ENCODE peak calls at places on chromosomes 12 and 14, in six cellular contexts. E is neural progenitor cell, G is progenitor cell of endocrine pancreas, Z is body of pancreas, J is IMR-90, F is pancreas. Q is an unnamed sample.

GRCh38 chr12:49622501-49623141 is 740 bp upstream of the PRPF40B start:
- DNase-seq in E (peak), G (no peak), Z (peak), J (peak), F (peak), Q (peak)

GRCh38 chr14:101233391-101233790 is 327.9 kb upstream of the DIO3 start:
- DNase-seq in E (no peak), G (no peak), Z (no peak), J (no peak), F (no peak), Q (no peak)

GRCh38 chr12:66941150-66941549 is 262.3 kb upstream of the GRIP1 start:
- DNase-seq in E (no peak), G (no peak), Z (no peak), J (no peak), F (no peak), Q (no peak)

GRCh38 chr12:129901256-129901655 is 2.6 kb downstream of the TMEM132D start:
- DNase-seq in E (no peak), G (no peak), Z (no peak), J (no peak), F (no peak), Q (peak)

GRCh38 chr14:30243805-30244204 is 315.2 kb upstream of the G2E3 start:
- DNase-seq in E (no peak), G (no peak), Z (no peak), J (peak), F (no peak), Q (peak)

GRCh38 chr14:64870160-64870559 is 9.5 kb downstream of the SPTB start:
- DNase-seq in E (no peak), G (no peak), Z (no peak), J (no peak), F (no peak), Q (no peak)

GRCh38 chr12:116408489-116409217 is 131.2 kb upstream of the MED13L start:
- DNase-seq in E (no peak), G (no peak), Z (no peak), J (no peak), F (no peak), Q (no peak)

GRCh38 chr12:104671407-104672095 is 214.8 kb downstream of the CHST11 start:
- DNase-seq in E (no peak), G (no peak), Z (peak), J (peak), F (peak), Q (peak)

GRCh38 chr12:129773170-129773493 is 130.7 kb downstream of the TMEM132D start:
- DNase-seq in E (no peak), G (no peak), Z (no peak), J (no peak), F (no peak), Q (no peak)

GRCh38 chr14:74616996-74617700 is 5.1 kb upstream of the LTBP2 start:
- DNase-seq in E (peak), G (no peak), Z (no peak), J (no peak), F (no peak), Q (no peak)

GRCh38 chr12:131422185-131422515 is 288.7 kb upstream of the SFSWAP start:
- DNase-seq in E (no peak), G (no peak), Z (no peak), J (no peak), F (no peak), Q (no peak)

DNA sequence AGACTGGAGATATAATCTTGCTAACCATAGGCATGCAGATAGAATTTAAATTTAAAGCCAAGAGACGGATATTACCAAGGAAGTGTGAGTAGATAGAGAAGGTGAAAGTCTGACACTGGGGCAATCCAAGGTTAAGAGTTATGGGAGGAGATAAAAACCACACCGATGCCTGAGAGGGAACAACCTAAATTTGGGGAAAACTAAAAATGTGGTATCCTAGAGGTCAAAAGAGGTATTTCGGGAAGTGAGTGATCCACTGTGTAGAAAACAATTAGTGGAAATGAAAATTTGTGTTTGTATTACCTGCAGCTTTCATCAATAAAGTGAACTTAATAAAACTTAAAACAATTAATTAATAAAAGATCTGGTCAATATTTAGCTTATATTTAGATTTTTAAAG is 269.0 kb upstream of the RPL10L start:
- DNase-seq in E (no peak), G (no peak), Z (no peak), J (no peak), F (no peak), Q (no peak)
- TF ChIP-seq CTCF in E (peak), G (peak), Z (no peak), J (no peak), F (no peak), Q (no peak)

GRCh38 chr12:63846249-63846967 is 1.9 kb downstream of the SRGAP1 start:
- DNase-seq in E (no peak), G (no peak), Z (peak), J (no peak), F (no peak), Q (peak)
- TF ChIP-seq CTCF in E (no peak), G (peak), Z (no peak), J (no peak), F (no peak), Q (peak)

GRCh38 chr14:83909507-83909906 is 1620.4 kb upstream of the FLRT2 start:
- DNase-seq in E (no peak), G (no peak), Z (no peak), J (peak), F (no peak), Q (no peak)
- TF ChIP-seq CTCF in E (no peak), G (no peak), Z (no peak), J (no peak), F (no peak), Q (no peak)

DNA sequence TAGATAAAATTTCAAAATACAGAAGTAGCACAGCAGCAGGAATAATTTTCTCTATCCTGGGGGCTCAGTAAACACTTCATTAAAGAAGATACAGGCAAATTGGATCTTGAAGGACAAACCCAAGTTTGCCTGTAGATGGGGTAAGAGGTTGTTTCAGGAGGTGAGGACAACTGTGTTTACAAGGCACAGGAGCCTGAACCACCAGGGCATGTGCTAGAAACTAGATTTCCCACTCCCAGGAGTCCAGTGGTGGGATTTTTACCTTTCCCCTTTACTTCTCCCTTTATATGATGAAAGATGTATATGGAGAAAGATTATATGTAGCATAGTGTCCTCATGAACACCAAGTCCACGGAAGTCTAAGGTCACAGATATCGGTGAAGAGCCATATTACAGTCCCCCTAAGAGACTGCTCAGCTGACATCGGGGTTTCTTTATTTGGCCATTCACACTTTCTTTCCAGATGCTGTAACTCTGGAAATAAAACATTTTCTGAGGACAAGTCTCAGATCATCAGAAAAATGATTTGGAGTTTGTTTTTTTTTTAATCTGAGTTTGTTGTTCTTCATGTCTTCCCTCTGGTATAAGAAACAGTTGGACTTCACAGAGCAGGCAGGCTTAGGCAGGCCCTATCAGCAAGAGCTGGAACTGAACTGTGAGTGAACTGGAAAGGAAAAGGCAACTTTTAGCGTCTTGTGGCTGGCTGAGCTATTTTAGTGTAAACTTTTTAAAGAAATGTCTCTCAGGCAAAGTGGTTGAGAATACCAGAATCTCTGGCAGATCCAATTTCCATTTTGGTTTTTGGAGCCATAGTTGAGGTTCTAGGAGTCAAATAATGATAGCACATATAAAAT is 8.0 kb upstream of the EVL start:
- DNase-seq in E (no peak), G (no peak), Z (no peak), J (peak), F (no peak), Q (peak)
- TF ChIP-seq CTCF in E (peak), G (no peak), Z (no peak), J (peak), F (no peak), Q (peak)

GRCh38 chr14:24216345-24216699 is 456 bp upstream of the MDP1 start:
- DNase-seq in E (no peak), G (no peak), Z (no peak), J (no peak), F (no peak), Q (no peak)

GRCh38 chr14:24212924-24213865 is at the start of gene CHMP4A:
- DNase-seq in E (peak), G (peak), Z (peak), J (peak), F (peak), Q (peak)

GRCh38 chr14:24211311-24211710 is 2.0 kb downstream of the CHMP4A start:
- DNase-seq in E (no peak), G (no peak), Z (no peak), J (no peak), F (no peak), Q (no peak)

GRCh38 chr14:24215495-24216344 is at the start of gene MDP1:
- DNase-seq in E (peak), G (peak), Z (peak), J (peak), F (peak), Q (peak)

GRCh38 chr14:24213866-24214652 is 771 bp upstream of the CHMP4A start:
- DNase-seq in E (no peak), G (no peak), Z (no peak), J (no peak), F (no peak), Q (no peak)
- TF ChIP-seq CTCF in E (no peak), G (no peak), Z (no peak), J (no peak), F (no peak), Q (no peak)

GRCh38 chr12:34219046-34219770 is 196.9 kb downstream of the ALG10 start:
- DNase-seq in E (no peak), G (no peak), Z (peak), J (peak), F (no peak), Q (peak)

GRCh38 chr12:34215893-34216285 is 193.6 kb downstream of the ALG10 start:
- DNase-seq in E (no peak), G (no peak), Z (no peak), J (no peak), F (no peak), Q (no peak)

GRCh38 chr12:34215213-34215892 is 193.1 kb downstream of the ALG10 start:
- DNase-seq in E (no peak), G (no peak), Z (no peak), J (no peak), F (no peak), Q (no peak)

GRCh38 chr12:34217660-34218059 is 195.4 kb downstream of the ALG10 start:
- DNase-seq in E (no peak), G (no peak), Z (no peak), J (no peak), F (no peak), Q (no peak)

GRCh38 chr12:34218193-34219045 is 196.1 kb downstream of the ALG10 start:
- DNase-seq in E (peak), G (no peak), Z (peak), J (peak), F (peak), Q (peak)
- TF ChIP-seq CTCF in E (peak), G (peak), Z (peak), J (peak), F (peak), Q (peak)

GRCh38 chr12:42963993-42964392 is 374.4 kb upstream of the PRICKLE1 start:
- DNase-seq in E (no peak), G (no peak), Z (no peak), J (no peak), F (no peak), Q (no peak)

GRCh38 chr12:42962384-42962783 is 372.8 kb upstream of the PRICKLE1 start:
- DNase-seq in E (no peak), G (no peak), Z (no peak), J (no peak), F (no peak), Q (no peak)

GRCh38 chr12:42969357-42969756 is 379.8 kb upstream of the PRICKLE1 start:
- DNase-seq in E (no peak), G (no peak), Z (no peak), J (no peak), F (no peak), Q (no peak)

GRCh38 chr12:42968426-42968825 is 378.9 kb upstream of the PRICKLE1 start:
- DNase-seq in E (no peak), G (no peak), Z (no peak), J (peak), F (no peak), Q (no peak)

GRCh38 chr12:42967850-42968249 is 378.3 kb upstream of the PRICKLE1 start:
- DNase-seq in E (no peak), G (no peak), Z (no peak), J (peak), F (no peak), Q (no peak)
- TF ChIP-seq CTCF in E (no peak), G (no peak), Z (no peak), J (no peak), F (no peak), Q (no peak)

Q was measured in AG10803.